ENCODE peak calls at places on chromosomes 13 and 19, in four cellular contexts. K is HepG2, C is A549, D is K562. L is an unnamed sample.

GRCh38 chr19:871446-872265 is 12.2 kb downstream of the CFD start:
- DNase-seq in K (peak; percentile 44), C (peak; percentile 58), D (peak; percentile 60), L (no peak)

GRCh38 chr19:463483-464130 is 2.8 kb upstream of the SHC2 start:
- DNase-seq in K (no peak), C (no peak), D (no peak), L (no peak)

GRCh38 chr13:21058361-21058760 is 3.0 kb downstream of the LATS2 start:
- DNase-seq in K (no peak), C (no peak), D (no peak), L (no peak)

GRCh38 chr13:60838581-60838980 is 441.6 kb downstream of the TDRD3 start:
- DNase-seq in K (no peak), C (no peak), D (no peak), L (no peak)

GRCh38 chr13:40026741-40027140 is 371.3 kb downstream of the COG6 start:
- DNase-seq in K (no peak), C (no peak), D (no peak), L (no peak)

GRCh38 chr13:98307392-98307743 is 130.3 kb upstream of the RNF113B start:
- DNase-seq in K (no peak), C (no peak), D (no peak), L (no peak)

GRCh38 chr19:16143399-16144215 is at the start of gene HSH2D:
- DNase-seq in K (peak; percentile 45), C (no peak), D (no peak), L (peak; percentile 63)

GRCh38 chr19:28201462-28201943 is 1011.4 kb downstream of the UQCRFS1 start:
- DNase-seq in K (no peak), C (no peak), D (no peak), L (no peak)

GRCh38 chr13:40798380-40798779 is 9.0 kb downstream of the SLC25A15 start:
- DNase-seq in K (no peak), C (no peak), D (no peak), L (no peak)

GRCh38 chr19:39641773-39642172 is 13.9 kb upstream of the LGALS16 start:
- DNase-seq in K (peak; percentile 51), C (peak; percentile 34), D (no peak), L (no peak)

GRCh38 chr19:3694361-3695123 is 5.7 kb downstream of the PIP5K1C start:
- DNase-seq in K (no peak), C (no peak), D (no peak), L (no peak)

GRCh38 chr13:108742681-108743080 is 113.3 kb downstream of the MYO16 start:
- DNase-seq in K (no peak), C (no peak), D (no peak), L (no peak)
- TF ChIP-seq MAFK in K (no peak), C (no peak), D (no peak), L (no peak)

DNA sequence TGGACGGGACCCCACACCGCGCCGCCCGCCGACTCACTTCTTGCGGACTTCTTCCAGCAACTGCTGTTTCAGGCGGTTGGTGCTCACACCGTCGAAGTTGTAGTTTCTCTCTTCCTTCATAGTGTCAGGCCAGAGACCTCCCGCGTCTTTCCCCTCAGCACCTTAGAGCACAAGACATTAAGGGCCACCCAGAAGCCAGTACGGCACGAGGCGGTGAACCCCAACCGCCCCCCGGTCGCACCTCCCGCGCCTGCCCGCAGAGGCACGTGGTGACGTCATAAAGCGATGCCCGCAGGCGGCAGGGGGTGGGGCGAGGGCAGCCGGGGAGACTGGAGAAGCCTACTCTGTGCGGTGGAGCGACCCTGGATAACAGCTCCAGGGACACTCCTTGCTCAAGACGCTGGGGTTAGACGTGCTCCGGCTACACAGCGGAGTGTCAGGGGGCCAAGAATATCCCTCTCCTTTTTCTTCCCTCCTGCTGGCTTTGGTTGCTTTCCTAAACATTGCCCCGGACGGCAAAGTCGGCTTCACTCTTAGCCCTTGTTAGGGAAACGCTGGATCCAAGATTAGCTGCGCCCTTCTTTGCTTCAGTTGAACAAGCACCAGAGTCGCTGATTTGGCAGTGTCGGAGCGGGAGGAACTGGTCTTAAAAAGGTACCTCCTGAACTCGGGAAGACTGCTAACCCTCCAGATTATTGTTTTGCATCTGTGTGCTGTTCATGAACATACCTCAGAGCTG is at the start of gene CCDC169:
- DNase-seq in K (peak; percentile 5), C (peak; percentile 42), D (peak; percentile 76), L (peak; percentile 83)
- TF ChIP-seq MAX in K (peak; percentile 62), C (peak; percentile 78), D (peak; percentile 91), L (peak; percentile 97)

GRCh38 chr19:37953576-37954303 is 46.7 kb downstream of the SIPA1L3 start:
- DNase-seq in K (no peak), C (no peak), D (no peak), L (no peak)
- TF ChIP-seq MAFK in K (no peak), C (no peak), D (no peak), L (no peak)

DNA sequence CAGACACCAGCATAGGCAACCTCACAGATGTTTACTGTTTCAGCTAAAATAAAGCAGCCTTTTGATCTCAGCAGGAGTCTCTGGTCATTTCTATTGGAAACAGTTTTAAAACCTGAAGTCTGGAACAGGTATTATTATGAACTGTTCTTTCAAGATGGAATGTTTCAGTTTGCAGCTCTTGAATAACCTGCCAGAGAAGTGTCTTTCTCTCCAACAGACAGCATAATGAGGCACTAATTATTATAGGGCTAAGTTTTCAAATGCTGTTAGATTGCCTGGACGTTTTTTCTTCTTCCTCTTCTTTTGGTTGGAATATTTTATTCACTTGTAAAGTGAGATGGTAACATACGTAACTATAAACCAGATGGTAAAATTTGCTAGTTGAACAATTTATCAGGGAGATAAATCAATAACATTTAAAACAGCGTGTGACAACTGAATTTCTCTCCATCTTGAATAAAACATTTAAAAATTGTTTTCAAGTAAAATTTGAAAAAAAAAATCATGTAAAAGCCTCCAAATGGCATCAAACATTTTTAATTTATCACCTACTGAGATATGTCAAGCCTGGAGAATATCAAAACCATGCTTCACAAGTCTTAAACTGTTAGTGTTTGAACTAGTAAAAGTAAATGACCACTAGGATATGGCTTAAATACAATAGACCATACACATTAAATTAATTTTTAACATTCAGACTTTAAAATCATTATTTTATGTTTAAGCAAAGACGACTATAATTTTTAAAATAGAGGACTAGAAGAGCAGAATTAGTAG is 282.1 kb downstream of the DCLK1 start:
- DNase-seq in K (no peak), C (no peak), D (no peak), L (no peak)
- TF ChIP-seq MAX in K (no peak), C (no peak), D (no peak), L (no peak)

GRCh38 chr19:33580645-33581037 is 41.1 kb upstream of the CHST8 start:
- DNase-seq in K (no peak), C (no peak), D (no peak), L (no peak)
- TF ChIP-seq MAFK in K (no peak), C (no peak), D (no peak), L (no peak)